ENCODE peak calls at places on chromosomes 7 and 10, in five cellular contexts. T is non-pigmented ciliary epithelial cell, A is nephron progenitor cell, Q is OCI-LY7, Y is tibial nerve. H is an unnamed sample.

GRCh38 chr10:14952851-14953451 is 945 bp downstream of the DCLRE1C start:
- DNase-seq in T (no peak), A (no peak), Q (peak; percentile 53), Y (no peak), H (peak; percentile 47)

GRCh38 chr7:111958889-111959288 is 247.3 kb downstream of the DOCK4 start:
- DNase-seq in T (no peak), A (peak; percentile 34), Q (no peak), Y (no peak), H (no peak)

GRCh38 chr7:946256-946996 is 8.1 kb downstream of the ADAP1 start:
- DNase-seq in T (no peak), A (no peak), Q (no peak), Y (no peak), H (no peak)

GRCh38 chr10:58440484-58440883 is 55.3 kb downstream of the TFAM start:
- DNase-seq in T (no peak), A (no peak), Q (no peak), Y (no peak), H (no peak)

GRCh38 chr7:106621393-106622132 is 39.4 kb downstream of the CCDC71L start:
- DNase-seq in T (no peak), A (no peak), Q (no peak), Y (no peak), H (no peak)

GRCh38 chr10:56605043-56605442 is 244.0 kb upstream of the ZWINT start:
- DNase-seq in T (no peak), A (peak; percentile 29), Q (peak; percentile 56), Y (no peak), H (no peak)

GRCh38 chr10:92699518-92700272 is 9.9 kb downstream of the HHEX start:
- DNase-seq in T (no peak), A (peak; percentile 52), Q (no peak), Y (no peak), H (peak; percentile 92)

GRCh38 chr7:7512861-7513597 is 22.6 kb downstream of the COL28A1 start:
- DNase-seq in T (no peak), A (no peak), Q (no peak), Y (no peak), H (no peak)

GRCh38 chr10:104938031-104938430 is 296.9 kb downstream of the SORCS3 start:
- DNase-seq in T (no peak), A (no peak), Q (no peak), Y (no peak), H (no peak)

GRCh38 chr10:109992485-109992884 is 15.3 kb upstream of the ADD3 start:
- DNase-seq in T (peak; percentile 72), A (no peak), Q (no peak), Y (no peak), H (no peak)

GRCh38 chr10:60203993-60204618 is 185.6 kb downstream of the ANK3 start:
- DNase-seq in T (no peak), A (no peak), Q (peak; percentile 44), Y (peak; percentile 35), H (peak; percentile 39)

GRCh38 chr7:148983220-148984146 is 44.8 kb downstream of the PDIA4 start:
- DNase-seq in T (no peak), A (peak; percentile 83), Q (peak; percentile 88), Y (peak; percentile 55), H (peak; percentile 87)

GRCh38 chr10:119341236-119342016 is 134.1 kb downstream of the GRK5 start:
- DNase-seq in T (no peak), A (no peak), Q (no peak), Y (no peak), H (no peak)

GRCh38 chr7:82859106-82859850 is 303.4 kb downstream of the PCLO start:
- DNase-seq in T (no peak), A (no peak), Q (no peak), Y (no peak), H (no peak)

GRCh38 chr10:29688230-29688634 is 53.5 kb upstream of the SVIL start:
- DNase-seq in T (no peak), A (peak; percentile 84), Q (no peak), Y (no peak), H (no peak)

GRCh38 chr7:77797734-77798393 is 370 bp downstream of the TMEM60 start:
- DNase-seq in T (no peak), A (peak; percentile 63), Q (no peak), Y (peak; percentile 17), H (no peak)

GRCh38 chr10:92413519-92413918 is 122.6 kb downstream of the MARCHF5 start:
- DNase-seq in T (no peak), A (no peak), Q (no peak), Y (no peak), H (no peak)

GRCh38 chr10:113133497-113133896 is 183.4 kb downstream of the TCF7L2 start:
- DNase-seq in T (no peak), A (no peak), Q (no peak), Y (no peak), H (peak; percentile 33)

GRCh38 chr7:1123721-1124120 is 35.8 kb downstream of the GPER1 start:
- DNase-seq in T (peak; percentile 19), A (peak; percentile 83), Q (no peak), Y (peak; percentile 67), H (no peak)

GRCh38 chr7:132435016-132435990 is 141.0 kb downstream of the PLXNA4 start:
- DNase-seq in T (no peak), A (no peak), Q (no peak), Y (no peak), H (no peak)

GRCh38 chr10:124917939-124918830 is 23.7 kb upstream of the ZRANB1 start:
- DNase-seq in T (no peak), A (no peak), Q (no peak), Y (peak; percentile 7), H (no peak)

GRCh38 chr10:48733329-48733728 is 48.7 kb downstream of the WDFY4 start:
- DNase-seq in T (no peak), A (no peak), Q (no peak), Y (no peak), H (no peak)